ENCODE peak calls at places on chromosomes 6 and 20, in eight cellular contexts. One of them, this sample, is unnamed.

GRCh38 chr6:114284281-114284680 is 58.5 kb downstream of the HS3ST5 start:
- DNase-seq in K562: no peak
- DNase-seq in GM12878: no peak
- DNase-seq in HCT116: no peak
- DNase-seq in mesendoderm: no peak
- DNase-seq in adipocyte: peak; percentile 54
- DNase-seq in fibroblast of lung: peak; percentile 3
- DNase-seq in neural progenitor cell: no peak
- DNase-seq in this sample: no peak

GRCh38 chr6:3334579-3334978 is 75.8 kb downstream of the PSMG4 start:
- DNase-seq in K562: no peak
- DNase-seq in GM12878: no peak
- DNase-seq in HCT116: no peak
- DNase-seq in mesendoderm: no peak
- DNase-seq in adipocyte: no peak
- DNase-seq in fibroblast of lung: no peak
- DNase-seq in neural progenitor cell: no peak
- DNase-seq in this sample: no peak

GRCh38 chr20:52972965-52973819 is 1.0 kb downstream of the TSHZ2 start:
- DNase-seq in K562: no peak
- DNase-seq in GM12878: no peak
- DNase-seq in HCT116: no peak
- DNase-seq in mesendoderm: peak; percentile 37
- DNase-seq in adipocyte: no peak
- DNase-seq in fibroblast of lung: no peak
- DNase-seq in neural progenitor cell: peak; percentile 60
- DNase-seq in this sample: peak; percentile 54

GRCh38 chr6:107064579-107065065 is 36.6 kb downstream of the MTRES1 start:
- DNase-seq in K562: no peak
- DNase-seq in GM12878: no peak
- DNase-seq in HCT116: no peak
- DNase-seq in mesendoderm: no peak
- DNase-seq in adipocyte: no peak
- DNase-seq in fibroblast of lung: peak; percentile 83
- DNase-seq in neural progenitor cell: no peak
- DNase-seq in this sample: no peak

GRCh38 chr6:170205126-170205525 is 85.8 kb downstream of the DLL1 start:
- DNase-seq in K562: no peak
- DNase-seq in GM12878: no peak
- DNase-seq in HCT116: no peak
- DNase-seq in mesendoderm: no peak
- DNase-seq in adipocyte: no peak
- DNase-seq in fibroblast of lung: no peak
- DNase-seq in neural progenitor cell: no peak
- DNase-seq in this sample: peak; percentile 15

GRCh38 chr20:59412896-59413295 is 112.5 kb downstream of the EDN3 start:
- DNase-seq in K562: no peak
- DNase-seq in GM12878: no peak
- DNase-seq in HCT116: no peak
- DNase-seq in mesendoderm: peak; percentile 47
- DNase-seq in adipocyte: no peak
- DNase-seq in fibroblast of lung: no peak
- DNase-seq in neural progenitor cell: peak; percentile 71
- DNase-seq in this sample: peak; percentile 42

GRCh38 chr20:38115205-38115604 is 49.9 kb downstream of the TGM2 start:
- DNase-seq in K562: peak; percentile 8
- DNase-seq in GM12878: no peak
- DNase-seq in HCT116: no peak
- DNase-seq in mesendoderm: no peak
- DNase-seq in adipocyte: no peak
- DNase-seq in fibroblast of lung: no peak
- DNase-seq in neural progenitor cell: no peak
- DNase-seq in this sample: no peak

GRCh38 chr6:46979206-46979605 is 57.5 kb upstream of the ADGRF5 start:
- DNase-seq in K562: no peak
- DNase-seq in GM12878: no peak
- DNase-seq in HCT116: no peak
- DNase-seq in mesendoderm: no peak
- DNase-seq in adipocyte: no peak
- DNase-seq in fibroblast of lung: no peak
- DNase-seq in neural progenitor cell: no peak
- DNase-seq in this sample: no peak

GRCh38 chr20:45253260-45253659 is 1.1 kb downstream of the SLPI start:
- DNase-seq in K562: no peak
- DNase-seq in GM12878: no peak
- DNase-seq in HCT116: no peak
- DNase-seq in mesendoderm: no peak
- DNase-seq in adipocyte: no peak
- DNase-seq in fibroblast of lung: no peak
- DNase-seq in neural progenitor cell: no peak
- DNase-seq in this sample: no peak

GRCh38 chr6:89596056-89596455 is 42.5 kb downstream of the LYRM2 start:
- DNase-seq in K562: no peak
- DNase-seq in GM12878: peak; percentile 52
- DNase-seq in HCT116: no peak
- DNase-seq in mesendoderm: no peak
- DNase-seq in adipocyte: no peak
- DNase-seq in fibroblast of lung: no peak
- DNase-seq in neural progenitor cell: no peak
- DNase-seq in this sample: no peak

GRCh38 chr6:48476257-48476656 is 365.3 kb upstream of the PTCHD4 start:
- DNase-seq in K562: no peak
- DNase-seq in GM12878: no peak
- DNase-seq in HCT116: no peak
- DNase-seq in mesendoderm: peak; percentile 66
- DNase-seq in adipocyte: peak; percentile 11
- DNase-seq in fibroblast of lung: peak; percentile 52
- DNase-seq in neural progenitor cell: peak; percentile 52
- DNase-seq in this sample: peak; percentile 41

GRCh38 chr20:20892328-20892727 is 179.9 kb upstream of the RALGAPA2 start:
- DNase-seq in K562: no peak
- DNase-seq in GM12878: no peak
- DNase-seq in HCT116: no peak
- DNase-seq in mesendoderm: no peak
- DNase-seq in adipocyte: no peak
- DNase-seq in fibroblast of lung: no peak
- DNase-seq in neural progenitor cell: no peak
- DNase-seq in this sample: no peak

GRCh38 chr6:30002871-30003270 is 58.2 kb upstream of the POLR1H start:
- DNase-seq in K562: no peak
- DNase-seq in GM12878: no peak
- DNase-seq in HCT116: no peak
- DNase-seq in mesendoderm: no peak
- DNase-seq in adipocyte: peak; percentile 52
- DNase-seq in fibroblast of lung: peak; percentile 17
- DNase-seq in neural progenitor cell: no peak
- DNase-seq in this sample: no peak

GRCh38 chr6:157682856-157683481 is 140.1 kb upstream of the SNX9 start:
- DNase-seq in K562: no peak
- DNase-seq in GM12878: no peak
- DNase-seq in HCT116: no peak
- DNase-seq in mesendoderm: no peak
- DNase-seq in adipocyte: peak; percentile 75
- DNase-seq in fibroblast of lung: peak; percentile 62
- DNase-seq in neural progenitor cell: no peak
- DNase-seq in this sample: no peak

GRCh38 chr6:126444874-126445273 is 105.0 kb downstream of the CENPW start:
- DNase-seq in K562: no peak
- DNase-seq in GM12878: no peak
- DNase-seq in HCT116: no peak
- DNase-seq in mesendoderm: peak; percentile 17
- DNase-seq in adipocyte: peak; percentile 53
- DNase-seq in fibroblast of lung: peak; percentile 28
- DNase-seq in neural progenitor cell: no peak
- DNase-seq in this sample: no peak

GRCh38 chr6:149896491-149896890 is 1.4 kb downstream of the RAET1E start:
- DNase-seq in K562: no peak
- DNase-seq in GM12878: no peak
- DNase-seq in HCT116: no peak
- DNase-seq in mesendoderm: no peak
- DNase-seq in adipocyte: peak; percentile 13
- DNase-seq in fibroblast of lung: no peak
- DNase-seq in neural progenitor cell: no peak
- DNase-seq in this sample: no peak

GRCh38 chr20:23147964-23148720 is 62.0 kb upstream of the CD93 start:
- DNase-seq in K562: peak; percentile 77
- DNase-seq in GM12878: peak; percentile 74
- DNase-seq in HCT116: peak; percentile 80
- DNase-seq in mesendoderm: no peak
- DNase-seq in adipocyte: peak; percentile 78
- DNase-seq in fibroblast of lung: peak; percentile 89
- DNase-seq in neural progenitor cell: no peak
- DNase-seq in this sample: no peak

GRCh38 chr20:32497589-32498224 is 87.4 kb downstream of the NOL4L start:
- DNase-seq in K562: no peak
- DNase-seq in GM12878: no peak
- DNase-seq in HCT116: no peak
- DNase-seq in mesendoderm: peak; percentile 45
- DNase-seq in adipocyte: no peak
- DNase-seq in fibroblast of lung: no peak
- DNase-seq in neural progenitor cell: no peak
- DNase-seq in this sample: peak; percentile 43

GRCh38 chr6:82085701-82086100 is 161.8 kb downstream of the IBTK start:
- DNase-seq in K562: no peak
- DNase-seq in GM12878: no peak
- DNase-seq in HCT116: no peak
- DNase-seq in mesendoderm: peak; percentile 51
- DNase-seq in adipocyte: no peak
- DNase-seq in fibroblast of lung: no peak
- DNase-seq in neural progenitor cell: peak; percentile 16
- DNase-seq in this sample: peak; percentile 40

GRCh38 chr6:82086944-82087343 is 160.6 kb downstream of the IBTK start:
- DNase-seq in K562: no peak
- DNase-seq in GM12878: no peak
- DNase-seq in HCT116: no peak
- DNase-seq in mesendoderm: no peak
- DNase-seq in adipocyte: no peak
- DNase-seq in fibroblast of lung: no peak
- DNase-seq in neural progenitor cell: no peak
- DNase-seq in this sample: no peak

GRCh38 chr6:82084324-82084920 is 163.1 kb downstream of the IBTK start:
- DNase-seq in K562: no peak
- DNase-seq in GM12878: no peak
- DNase-seq in HCT116: no peak
- DNase-seq in mesendoderm: no peak
- DNase-seq in adipocyte: no peak
- DNase-seq in fibroblast of lung: no peak
- DNase-seq in neural progenitor cell: no peak
- DNase-seq in this sample: no peak

GRCh38 chr6:82080767-82081166 is 166.8 kb downstream of the IBTK start:
- DNase-seq in K562: no peak
- DNase-seq in GM12878: no peak
- DNase-seq in HCT116: no peak
- DNase-seq in mesendoderm: no peak
- DNase-seq in adipocyte: peak; percentile 22
- DNase-seq in fibroblast of lung: no peak
- DNase-seq in neural progenitor cell: no peak
- DNase-seq in this sample: no peak

GRCh38 chr6:82083646-82084045 is 163.9 kb downstream of the IBTK start:
- DNase-seq in K562: no peak
- DNase-seq in GM12878: no peak
- DNase-seq in HCT116: no peak
- DNase-seq in mesendoderm: no peak
- DNase-seq in adipocyte: peak; percentile 13
- DNase-seq in fibroblast of lung: peak; percentile 73
- DNase-seq in neural progenitor cell: no peak
- DNase-seq in this sample: no peak
- H3K9ac ChIP-seq in K562: no peak overlapping the region
- H3K9ac ChIP-seq in GM12878: no peak overlapping the region
- H3K9ac ChIP-seq in HCT116: no peak overlapping the region
- H3K9ac ChIP-seq in mesendoderm: no peak overlapping the region
- H3K9ac ChIP-seq in adipocyte: no peak overlapping the region
- H3K9ac ChIP-seq in fibroblast of lung: no peak overlapping the region
- H3K9ac ChIP-seq in neural progenitor cell: no peak overlapping the region
- H3K9ac ChIP-seq in this sample: no peak overlapping the region

GRCh38 chr6:155187994-155188706 is 75.7 kb upstream of the CLDN20 start:
- DNase-seq in K562: no peak
- DNase-seq in GM12878: no peak
- DNase-seq in HCT116: no peak
- DNase-seq in mesendoderm: no peak
- DNase-seq in adipocyte: no peak
- DNase-seq in fibroblast of lung: peak; percentile 29
- DNase-seq in neural progenitor cell: no peak
- DNase-seq in this sample: no peak
- H3K9ac ChIP-seq in K562: no peak overlapping the region
- H3K9ac ChIP-seq in GM12878: no peak overlapping the region
- H3K9ac ChIP-seq in HCT116: no peak overlapping the region
- H3K9ac ChIP-seq in mesendoderm: no peak overlapping the region
- H3K9ac ChIP-seq in adipocyte: no peak overlapping the region
- H3K9ac ChIP-seq in fibroblast of lung: no peak overlapping the region
- H3K9ac ChIP-seq in neural progenitor cell: no peak overlapping the region
- H3K9ac ChIP-seq in this sample: no peak overlapping the region

DNA sequence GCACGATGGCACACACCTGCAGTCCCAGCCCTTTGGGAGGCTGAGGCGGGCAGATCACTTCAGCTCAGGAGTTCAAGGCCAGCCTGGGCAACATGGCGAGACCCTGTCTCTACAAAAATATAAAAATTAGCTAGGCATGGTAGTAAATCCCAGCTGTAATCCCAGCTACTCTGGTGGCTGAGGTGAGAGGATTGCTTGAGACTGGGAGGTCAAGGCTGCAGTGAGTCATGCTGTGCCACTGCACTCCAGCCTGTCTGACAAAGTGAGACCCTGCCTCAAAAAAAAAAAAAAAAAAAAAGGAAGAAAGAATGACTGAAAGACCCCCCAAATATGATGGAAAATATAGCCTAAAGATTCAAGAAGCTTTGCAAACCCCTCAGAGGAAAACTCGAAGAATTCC is 26.8 kb downstream of the METTL24 start:
- DNase-seq in K562: no peak
- DNase-seq in GM12878: no peak
- DNase-seq in HCT116: no peak
- DNase-seq in mesendoderm: no peak
- DNase-seq in adipocyte: no peak
- DNase-seq in fibroblast of lung: no peak
- DNase-seq in neural progenitor cell: no peak
- DNase-seq in this sample: no peak
- H3K9ac ChIP-seq in K562: no peak overlapping the region
- H3K9ac ChIP-seq in GM12878: no peak overlapping the region
- H3K9ac ChIP-seq in HCT116: no peak overlapping the region
- H3K9ac ChIP-seq in mesendoderm: no peak overlapping the region
- H3K9ac ChIP-seq in adipocyte: no peak overlapping the region
- H3K9ac ChIP-seq in fibroblast of lung: no peak overlapping the region
- H3K9ac ChIP-seq in neural progenitor cell: no peak overlapping the region
- H3K9ac ChIP-seq in this sample: no peak overlapping the region

GRCh38 chr6:144217264-144217663 is 66.9 kb downstream of the STX11 start:
- DNase-seq in K562: no peak
- DNase-seq in GM12878: no peak
- DNase-seq in HCT116: no peak
- DNase-seq in mesendoderm: no peak
- DNase-seq in adipocyte: peak; percentile 25
- DNase-seq in fibroblast of lung: peak; percentile 5
- DNase-seq in neural progenitor cell: no peak
- DNase-seq in this sample: no peak
- H3K9ac ChIP-seq in K562: peak overlapping the region; percentile 85
- H3K9ac ChIP-seq in GM12878: no peak overlapping the region
- H3K9ac ChIP-seq in HCT116: no peak overlapping the region
- H3K9ac ChIP-seq in mesendoderm: no peak overlapping the region
- H3K9ac ChIP-seq in adipocyte: peak overlapping the region; percentile 87
- H3K9ac ChIP-seq in fibroblast of lung: no peak overlapping the region
- H3K9ac ChIP-seq in neural progenitor cell: no peak overlapping the region
- H3K9ac ChIP-seq in this sample: no peak overlapping the region

GRCh38 chr20:4014031-4014474 is 1.3 kb downstream of the RNF24 start:
- DNase-seq in K562: peak; percentile 37
- DNase-seq in GM12878: no peak
- DNase-seq in HCT116: peak; percentile 68
- DNase-seq in mesendoderm: peak; percentile 74
- DNase-seq in adipocyte: peak; percentile 86
- DNase-seq in fibroblast of lung: peak; percentile 87
- DNase-seq in neural progenitor cell: peak; percentile 55
- DNase-seq in this sample: no peak
- H3K9ac ChIP-seq in K562: peak overlapping the region; percentile 65
- H3K9ac ChIP-seq in GM12878: no peak overlapping the region
- H3K9ac ChIP-seq in HCT116: peak overlapping the region; percentile 66
- H3K9ac ChIP-seq in mesendoderm: peak overlapping the region; percentile 93
- H3K9ac ChIP-seq in adipocyte: peak overlapping the region; percentile 94
- H3K9ac ChIP-seq in fibroblast of lung: no peak overlapping the region
- H3K9ac ChIP-seq in neural progenitor cell: no peak overlapping the region
- H3K9ac ChIP-seq in this sample: no peak overlapping the region